ENCODE peak calls at places on chromosomes 7 and 10, in nine cellular contexts. I is GM12865, S is cardiac fibroblast, W is fibroblast of the aortic adventitia, C is lower lobe of right lung, O is esophagus muscularis mucosa, A is OCI-LY7, P is kidney, Z is HFF-Myc. H is an unnamed sample.

GRCh38 chr10:1047937-1048336 is 982 bp downstream of the IDI1 start:
- DNase-seq in I (peak; percentile 41), S (no peak), W (no peak), C (no peak), O (no peak), A (peak; percentile 40), P (no peak), Z (no peak), H (no peak)

GRCh38 chr7:66409493-66409892 is 204.4 kb downstream of the TPST1 start:
- DNase-seq in I (no peak), S (no peak), W (no peak), C (no peak), O (no peak), A (no peak), P (no peak), Z (no peak), H (peak; percentile 10)

GRCh38 chr7:69180662-69181061 is 417.6 kb upstream of the AUTS2 start:
- DNase-seq in I (no peak), S (no peak), W (no peak), C (no peak), O (no peak), A (no peak), P (no peak), Z (no peak), H (no peak)

GRCh38 chr10:35907548-35907947 is 265.5 kb upstream of the FZD8 start:
- DNase-seq in I (peak; percentile 11), S (no peak), W (no peak), C (no peak), O (no peak), A (no peak), P (no peak), Z (no peak), H (no peak)

GRCh38 chr10:110845756-110846620 is 25.7 kb upstream of the PDCD4 start:
- DNase-seq in I (peak; percentile 23), S (no peak), W (no peak), C (no peak), O (no peak), A (no peak), P (peak; percentile 65), Z (no peak), H (no peak)

GRCh38 chr10:45817912-45818311 is 29.4 kb downstream of the AGAP4 start:
- DNase-seq in I (no peak), S (no peak), W (no peak), C (no peak), O (peak; percentile 53), A (no peak), P (no peak), Z (no peak), H (no peak)

GRCh38 chr10:24720096-24720495 is 3.6 kb downstream of the ARHGAP21 start:
- DNase-seq in I (no peak), S (no peak), W (no peak), C (no peak), O (peak; percentile 5), A (no peak), P (no peak), Z (no peak), H (no peak)

GRCh38 chr10:122494173-122494820 is 32.9 kb downstream of the HTRA1 start:
- DNase-seq in I (no peak), S (no peak), W (no peak), C (peak; percentile 29), O (no peak), A (no peak), P (peak; percentile 59), Z (no peak), H (no peak)

GRCh38 chr10:127293640-127294039 is 97.2 kb upstream of the INSYN2A start:
- DNase-seq in I (no peak), S (peak; percentile 9), W (no peak), C (no peak), O (no peak), A (no peak), P (no peak), Z (peak; percentile 5), H (no peak)

GRCh38 chr10:119521443-119522204 is 20.9 kb downstream of the RGS10 start:
- DNase-seq in I (no peak), S (peak; percentile 78), W (peak; percentile 79), C (no peak), O (no peak), A (no peak), P (no peak), Z (peak; percentile 67), H (peak; percentile 57)

GRCh38 chr10:98167191-98167590 is 32.7 kb downstream of the R3HCC1L start:
- DNase-seq in I (peak; percentile 25), S (no peak), W (no peak), C (no peak), O (no peak), A (peak; percentile 48), P (no peak), Z (no peak), H (no peak)

GRCh38 chr10:98168147-98168546 is 33.7 kb downstream of the R3HCC1L start:
- DNase-seq in I (peak; percentile 34), S (no peak), W (no peak), C (no peak), O (no peak), A (peak; percentile 92), P (no peak), Z (no peak), H (no peak)

GRCh38 chr10:98168766-98169165 is 34.3 kb downstream of the R3HCC1L start:
- DNase-seq in I (no peak), S (no peak), W (no peak), C (no peak), O (no peak), A (peak; percentile 80), P (no peak), Z (no peak), H (no peak)

GRCh38 chr10:98158576-98158975 is 24.1 kb downstream of the R3HCC1L start:
- DNase-seq in I (no peak), S (no peak), W (no peak), C (no peak), O (no peak), A (no peak), P (no peak), Z (no peak), H (no peak)

DNA sequence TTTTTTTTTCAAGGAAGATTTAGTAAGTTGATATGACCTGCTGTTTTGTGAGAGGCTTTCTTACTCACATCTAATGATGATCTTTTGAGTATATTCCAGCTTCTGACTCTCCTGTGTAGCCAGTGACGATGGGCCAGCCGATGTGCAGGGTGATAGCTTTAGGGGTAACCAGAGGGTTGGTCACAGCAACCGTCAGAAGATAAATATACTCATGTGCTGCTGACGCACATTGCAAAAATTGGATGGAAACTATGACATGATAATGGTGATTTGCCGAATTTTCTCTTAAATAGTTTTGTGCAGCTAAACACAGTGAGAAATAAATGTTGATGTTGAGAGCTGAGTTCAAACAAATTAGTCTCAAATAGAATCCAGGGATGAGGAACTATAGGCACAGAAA is 29.5 kb downstream of the R3HCC1L start:
- DNase-seq in I (no peak), S (no peak), W (no peak), C (no peak), O (no peak), A (peak; percentile 46), P (no peak), Z (no peak), H (no peak)
- H3K4me3 ChIP-seq in I (no peak overlapping the region), S (no peak overlapping the region), W (no peak overlapping the region), C (no peak overlapping the region), O (no peak overlapping the region), A (peak overlapping the region; percentile 53), P (no peak overlapping the region), Z (no peak overlapping the region), H (no peak overlapping the region)

DNA sequence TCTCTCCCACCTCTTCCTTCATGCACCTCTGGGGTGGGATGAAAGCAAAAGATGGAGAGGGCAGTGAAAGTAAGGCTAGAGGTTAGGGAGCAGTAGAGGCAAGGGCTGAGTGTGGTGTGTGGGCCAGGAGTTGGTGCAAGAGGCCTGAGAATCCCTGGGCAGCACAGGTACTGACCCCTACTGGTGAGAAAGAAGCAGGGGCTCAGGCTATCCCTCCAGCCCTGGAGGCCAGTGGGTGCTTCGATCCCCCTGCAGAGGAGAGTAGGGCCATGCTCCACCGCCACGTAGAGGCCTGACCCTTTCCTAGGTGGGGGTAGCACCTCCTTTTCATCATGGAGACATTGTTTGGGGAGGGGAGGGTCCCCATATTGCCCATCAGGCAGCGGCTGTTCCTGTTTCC is 9.8 kb downstream of the CDHR1 start:
- DNase-seq in I (peak; percentile 60), S (no peak), W (no peak), C (no peak), O (no peak), A (peak; percentile 23), P (no peak), Z (no peak), H (peak; percentile 17)
- TF ChIP-seq CTCF in I (peak; percentile 79), S (peak; percentile 25), W (peak; percentile 20), C (no peak), O (no peak), A (peak; percentile 63), P (no peak), Z (peak; percentile 44), H (peak; percentile 57)

GRCh38 chr10:44310762-44311562 is 73.9 kb downstream of the CXCL12 start:
- DNase-seq in I (peak; percentile 80), S (peak; percentile 80), W (peak; percentile 76), C (peak; percentile 88), O (peak; percentile 95), A (peak; percentile 1), P (peak; percentile 94), Z (peak; percentile 37), H (peak; percentile 81)
- H3K4me3 ChIP-seq in I (no peak overlapping the region), S (peak overlapping the region; percentile 19), W (peak overlapping the region; percentile 40), C (peak overlapping the region; percentile 37), O (peak overlapping the region; percentile 59), A (no peak overlapping the region), P (peak overlapping the region; percentile 43), Z (no peak overlapping the region), H (peak overlapping the region; percentile 39)

DNA sequence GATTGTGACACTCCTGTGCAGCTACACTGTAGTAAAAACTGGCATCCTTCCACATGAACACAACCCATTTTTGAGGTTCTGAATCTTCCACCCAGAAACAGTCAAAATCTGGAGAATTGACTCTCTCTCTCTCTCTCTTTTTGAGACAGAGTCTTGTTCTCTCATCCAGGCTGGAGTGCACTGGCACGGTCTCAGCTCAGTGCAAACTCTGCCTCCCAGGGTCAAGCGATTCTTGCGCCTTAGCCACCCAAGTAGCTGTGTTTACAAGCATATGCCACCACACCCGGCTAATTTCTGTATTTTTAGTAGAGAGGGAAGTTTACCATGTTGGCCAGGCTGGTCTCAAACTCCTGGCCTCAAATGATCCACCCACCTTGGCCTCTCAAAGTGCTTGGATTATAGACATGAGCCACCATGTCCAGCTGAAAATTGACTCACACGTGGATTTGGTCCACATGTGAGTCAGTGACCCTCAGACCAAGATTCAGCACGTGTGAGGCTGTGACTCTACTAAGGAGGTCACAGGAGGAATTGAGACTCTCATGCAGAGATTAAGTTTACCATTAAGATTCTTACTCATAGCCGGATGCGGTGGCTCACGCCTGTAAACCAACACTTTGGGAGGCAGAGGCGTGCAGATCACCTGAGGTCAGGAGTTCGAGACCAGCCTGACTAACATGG is 12.1 kb upstream of the ZNF107 start:
- DNase-seq in I (no peak), S (no peak), W (no peak), C (no peak), O (no peak), A (no peak), P (no peak), Z (no peak), H (no peak)
- TF ChIP-seq CTCF in I (no peak), S (no peak), W (no peak), C (no peak), O (no peak), A (no peak), P (no peak), Z (no peak), H (no peak)

H was measured in choroid plexus epithelial cell.